ENCODE peak calls at places on chromosomes 13 and 19, in four cellular contexts. L is H1, Z is HepG2, K is K562. G is an unnamed sample.

GRCh38 chr13:39038569-39038898 is 278 bp downstream of the NHLRC3 start:
- DNase-seq in Z (peak; percentile 17), L (no peak), K (no peak), G (no peak)

GRCh38 chr19:37361994-37362393 is 8.9 kb upstream of the ZNF527 start:
- DNase-seq in L (no peak), Z (no peak), K (no peak), G (no peak)

GRCh38 chr13:40271931-40272775 is 394.3 kb downstream of the FOXO1 start:
- DNase-seq in Z (no peak), K (no peak), L (no peak), G (peak; percentile 14)

GRCh38 chr19:6270076-6270745 is 9.6 kb downstream of the MLLT1 start:
- DNase-seq in Z (no peak), L (no peak), K (no peak), G (no peak)

GRCh38 chr19:7685546-7686445 is 5.2 kb downstream of the TRAPPC5 start:
- DNase-seq in L (no peak), Z (no peak), K (no peak), G (no peak)

GRCh38 chr13:108961542-108962125 is 332.2 kb downstream of the MYO16 start:
- DNase-seq in Z (peak; percentile 43), K (peak; percentile 42), L (no peak), G (peak; percentile 54)

GRCh38 chr19:48258350-48258749 is 2.6 kb upstream of the CARD8 start:
- DNase-seq in L (no peak), K (no peak), Z (no peak), G (no peak)

GRCh38 chr19:47021536-47022139 is 2.0 kb downstream of the NPAS1 start:
- DNase-seq in L (no peak), K (peak; percentile 42), Z (no peak), G (no peak)

GRCh38 chr19:50266896-50267295 is 62.3 kb downstream of the KCNC3 start:
- DNase-seq in Z (no peak), L (peak; percentile 84), K (peak; percentile 98), G (no peak)

GRCh38 chr13:56659041-56659471 is 481.7 kb upstream of the PRR20A start:
- DNase-seq in L (no peak), Z (no peak), K (no peak), G (no peak)

GRCh38 chr13:62250501-62251175 is 835.0 kb upstream of the PCDH20 start:
- DNase-seq in Z (no peak), K (no peak), L (no peak), G (no peak)

GRCh38 chr19:27867981-27868380 is 1345.0 kb downstream of the UQCRFS1 start:
- DNase-seq in K (no peak), L (no peak), Z (no peak), G (no peak)

GRCh38 chr19:19459707-19460251 is 54.3 kb downstream of the GATAD2A start:
- DNase-seq in L (no peak), Z (no peak), K (no peak), G (no peak)

GRCh38 chr13:36329355-36329754 is 16.8 kb downstream of the SPART start:
- DNase-seq in K (no peak), Z (no peak), L (no peak), G (no peak)

GRCh38 chr19:51514866-51515481 is 13.4 kb upstream of the SIGLEC12 start:
- DNase-seq in L (no peak), K (peak; percentile 72), Z (peak; percentile 46), G (peak; percentile 48)

GRCh38 chr13:28548872-28549271 is 53.9 kb upstream of the FLT1 start:
- DNase-seq in Z (no peak), K (no peak), L (no peak), G (no peak)

GRCh38 chr19:31354316-31354715 is 5.1 kb upstream of the TSHZ3 start:
- DNase-seq in K (no peak), L (no peak), Z (no peak), G (no peak)

GRCh38 chr19:31355330-31356289 is 6.4 kb upstream of the TSHZ3 start:
- DNase-seq in L (no peak), Z (no peak), K (no peak), G (no peak)

GRCh38 chr19:31354919-31355318 is 5.7 kb upstream of the TSHZ3 start:
- DNase-seq in L (no peak), Z (no peak), K (no peak), G (no peak)

GRCh38 chr19:31357315-31357673 is 8.1 kb upstream of the TSHZ3 start:
- DNase-seq in K (no peak), Z (no peak), L (no peak), G (no peak)

DNA sequence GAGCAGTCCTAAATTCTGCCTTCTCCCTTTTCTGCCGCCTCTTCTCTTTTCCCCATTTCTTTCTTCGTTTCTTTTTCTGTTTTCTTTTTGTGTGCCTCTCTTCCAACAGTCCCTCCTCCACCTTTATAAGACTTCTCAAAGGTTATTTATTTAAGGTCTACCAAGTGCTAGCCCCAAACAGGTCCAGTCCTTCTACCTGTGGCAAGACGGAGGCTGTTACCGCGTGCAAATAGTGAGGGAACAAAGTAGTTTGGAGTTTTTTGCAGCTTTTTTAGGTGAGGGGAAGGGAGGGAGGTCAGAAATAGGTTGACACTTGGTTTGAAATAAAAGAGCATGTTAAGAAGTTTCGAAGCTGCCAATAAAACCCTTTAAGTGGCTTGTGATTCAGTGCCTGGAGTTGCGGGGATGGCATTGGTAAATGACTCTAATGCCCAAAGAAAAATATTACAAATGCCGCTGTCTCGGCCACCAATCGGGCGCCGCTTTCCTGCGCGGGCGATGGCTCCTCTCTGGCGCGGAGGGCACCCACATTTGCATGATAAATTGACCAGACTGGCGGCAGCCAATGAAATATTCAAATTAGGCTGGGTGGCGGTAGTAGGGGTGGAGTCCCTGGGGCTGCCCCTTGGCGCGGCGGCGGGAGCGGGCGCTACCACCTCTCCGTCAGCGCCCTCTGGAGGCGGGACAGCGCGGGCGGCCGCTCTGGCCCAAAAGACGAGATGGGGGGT is 7.5 kb upstream of the TSHZ3 start:
- DNase-seq in K (peak; percentile 71), L (no peak), Z (no peak), G (no peak)
- TF ChIP-seq RNF2 in K (no peak), L (no peak), Z (no peak), G (no peak)

GRCh38 chr13:48712141-48712540 is 58.4 kb downstream of the CYSLTR2 start:
- DNase-seq in L (no peak), Z (no peak), K (no peak), G (no peak)

GRCh38 chr13:48707405-48707804 is 53.7 kb downstream of the CYSLTR2 start:
- DNase-seq in Z (no peak), K (no peak), L (no peak), G (no peak)

GRCh38 chr13:48710160-48710559 is 56.4 kb downstream of the CYSLTR2 start:
- DNase-seq in L (no peak), Z (no peak), K (no peak), G (no peak)

GRCh38 chr13:48708764-48709163 is 55.0 kb downstream of the CYSLTR2 start:
- DNase-seq in Z (no peak), L (no peak), K (no peak), G (no peak)

DNA sequence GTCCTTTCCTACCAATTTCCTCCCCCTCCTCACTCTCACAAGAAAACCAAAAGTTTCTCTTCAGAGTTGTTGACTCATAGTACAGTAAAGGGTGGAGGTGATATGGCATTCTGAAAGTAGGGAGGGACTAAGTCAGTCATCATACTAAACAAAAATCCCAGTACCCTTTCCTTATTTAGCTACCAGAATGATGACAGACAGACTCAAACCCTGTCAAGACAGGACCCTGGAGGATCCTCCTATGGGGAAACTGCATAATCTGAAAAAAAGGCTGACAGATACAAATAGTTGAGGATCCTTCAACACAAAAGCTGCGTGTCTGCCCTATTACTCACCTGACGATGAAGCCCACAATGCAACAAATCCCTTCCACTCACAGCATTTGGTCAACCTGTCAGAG is 55.5 kb downstream of the CYSLTR2 start:
- DNase-seq in L (no peak), K (no peak), Z (no peak), G (no peak)
- TF ChIP-seq RNF2 in L (no peak), K (no peak), Z (no peak), G (no peak)

GRCh38 chr13:95636853-95637252 is 7.7 kb downstream of the DZIP1 start:
- DNase-seq in L (no peak), K (no peak), Z (no peak), G (no peak)
- TF ChIP-seq RNF2 in L (no peak), K (no peak), Z (no peak), G (no peak)

DNA sequence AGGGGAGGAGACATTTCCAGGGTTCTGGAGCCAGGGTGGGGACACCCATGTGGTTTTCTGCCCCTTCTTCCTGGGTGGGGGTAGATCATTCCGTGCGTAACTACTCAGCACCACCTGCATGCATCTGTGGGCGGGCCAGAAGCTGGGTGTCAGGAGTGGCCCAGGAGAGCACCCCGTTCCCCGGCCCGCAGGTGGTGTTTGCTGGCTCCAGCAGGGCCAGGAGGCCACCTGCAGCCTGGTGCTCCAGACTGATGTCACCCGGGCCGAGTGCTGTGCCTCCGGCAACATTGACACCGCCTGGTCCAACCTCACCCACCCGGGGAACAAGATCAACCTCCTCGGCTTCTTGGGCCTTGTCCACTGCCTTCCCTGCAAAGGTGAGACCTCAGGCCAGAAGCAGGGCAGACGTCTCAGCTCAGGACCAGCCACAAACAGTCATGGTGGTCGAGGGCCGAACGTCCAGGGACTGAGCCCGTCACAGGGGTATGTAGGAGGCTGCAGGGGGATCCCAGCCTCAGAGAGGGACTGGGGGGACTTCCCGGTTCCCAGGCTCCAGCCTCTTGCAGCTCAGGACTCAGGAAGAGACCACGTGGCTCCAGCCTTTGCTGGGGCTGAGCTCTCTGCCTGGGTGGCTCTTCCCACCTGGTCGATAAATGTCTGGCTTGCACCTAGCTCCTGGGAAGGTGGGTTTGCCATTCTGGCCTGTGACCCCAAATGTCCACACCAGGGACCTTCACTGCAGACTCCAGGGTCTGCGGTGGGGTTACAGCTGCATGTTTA is 1.6 kb downstream of the FSTL3 start:
- DNase-seq in Z (no peak), K (no peak), L (no peak), G (peak; percentile 43)
- TF ChIP-seq RNF2 in Z (no peak), K (no peak), L (no peak), G (no peak)

G was measured in A549.